ENCODE peak calls at places on chromosomes 13 and 19, in eight cellular contexts. H is IMR-90, U is PC-3, F is fibroblast of lung, I is GM12878, M is MM.1S, P is HepG2, Y is H1. R is an unnamed sample. For H3K4me1 and H3K36me3, the result is how much of the 10 kb centered on the place peaks cover.

GRCh38 chr13:73329355-73329754 is 270.6 kb downstream of the KLF5 start:
- DNase-seq in H (no peak), U (no peak), F (no peak), I (no peak), M (no peak), P (no peak), Y (no peak), R (no peak)

GRCh38 chr19:54206831-54207177 is 6.1 kb downstream of the RPS9 start:
- DNase-seq in H (no peak), U (no peak), F (no peak), I (no peak), M (no peak), P (no peak), Y (no peak), R (no peak)

GRCh38 chr13:32645854-32646253 is 59.6 kb downstream of the PDS5B start:
- DNase-seq in H (no peak), U (no peak), F (no peak), I (peak), M (peak), P (no peak), Y (no peak), R (no peak)

GRCh38 chr13:66888698-66889097 is 341.4 kb downstream of the PCDH9 start:
- DNase-seq in H (peak), U (no peak), F (peak), I (no peak), M (no peak), P (no peak), Y (no peak), R (no peak)

GRCh38 chr19:34687348-34687747 is 9.9 kb downstream of the ZNF302 start:
- DNase-seq in H (no peak), U (no peak), F (no peak), I (no peak), M (no peak), P (no peak), Y (no peak), R (no peak)

GRCh38 chr19:48551437-48552302 is at the start of gene SULT2B1:
- DNase-seq in H (no peak), U (peak), F (no peak), I (no peak), M (no peak), P (no peak), Y (no peak), R (no peak)

GRCh38 chr19:38830039-38830733 is 1.4 kb downstream of the ECH1 start:
- DNase-seq in H (peak), U (peak), F (peak), I (no peak), M (no peak), P (no peak), Y (no peak), R (no peak)

GRCh38 chr13:106498158-106498557 is 37.3 kb downstream of the EFNB2 start:
- DNase-seq in H (no peak), U (no peak), F (no peak), I (no peak), M (no peak), P (no peak), Y (no peak), R (no peak)

GRCh38 chr19:12834976-12835757 is 788 bp upstream of the RTBDN start:
- DNase-seq in H (no peak), U (peak), F (no peak), I (no peak), M (no peak), P (no peak), Y (no peak), R (peak)

GRCh38 chr13:78881746-78882145 is 222.8 kb upstream of the OBI1 start:
- DNase-seq in H (no peak), U (no peak), F (no peak), I (no peak), M (no peak), P (no peak), Y (no peak), R (no peak)

GRCh38 chr13:93259527-93260080 is 33.0 kb downstream of the GPC6 start:
- DNase-seq in H (peak), U (no peak), F (no peak), I (no peak), M (no peak), P (no peak), Y (no peak), R (no peak)

GRCh38 chr13:27643334-27644158 is 21.9 kb downstream of the POLR1D start:
- DNase-seq in H (no peak), U (no peak), F (no peak), I (no peak), M (no peak), P (no peak), Y (no peak), R (no peak)

GRCh38 chr19:33110201-33110910 is 21.6 kb upstream of the WDR88 start:
- DNase-seq in H (peak), U (no peak), F (peak), I (no peak), M (no peak), P (no peak), Y (no peak), R (peak)

GRCh38 chr19:23254141-23254910 is 4.1 kb upstream of the ZNF724 start:
- DNase-seq in H (no peak), U (no peak), F (no peak), I (no peak), M (no peak), P (no peak), Y (no peak), R (no peak)

GRCh38 chr13:41060723-41061074 is 610 bp upstream of the WBP4 start:
- DNase-seq in H (no peak), U (peak), F (no peak), I (peak), M (peak), P (peak), Y (peak), R (peak)

GRCh38 chr19:11286312-11286974 is 9.5 kb upstream of the TSPAN16 start:
- DNase-seq in H (peak), U (no peak), F (peak), I (no peak), M (no peak), P (no peak), Y (no peak), R (no peak)

GRCh38 chr19:16829822-16830289 is 658 bp downstream of the SIN3B start:
- DNase-seq in H (no peak), U (no peak), F (no peak), I (no peak), M (peak), P (no peak), Y (no peak), R (peak)

GRCh38 chr13:92074658-92075057 is 676.2 kb downstream of the GPC5 start:
- DNase-seq in H (no peak), U (peak), F (peak), I (no peak), M (peak), P (peak), Y (no peak), R (no peak)

GRCh38 chr13:45406421-45406820 is 11.8 kb downstream of the SLC25A30 start:
- DNase-seq in H (no peak), U (no peak), F (no peak), I (no peak), M (no peak), P (no peak), Y (no peak), R (no peak)

GRCh38 chr19:31354919-31355318 is 5.7 kb upstream of the TSHZ3 start:
- DNase-seq in H (no peak), U (no peak), F (no peak), I (no peak), M (no peak), P (no peak), Y (no peak), R (no peak)

GRCh38 chr13:105587786-105588185 is 947.7 kb downstream of the EFNB2 start:
- DNase-seq in H (peak), U (peak), F (no peak), I (no peak), M (no peak), P (no peak), Y (no peak), R (peak)

GRCh38 chr19:34253711-34254551 is 423 bp upstream of the GARRE1 start:
- DNase-seq in H (peak), U (peak), F (peak), I (no peak), M (no peak), P (peak), Y (peak), R (no peak)

GRCh38 chr19:29823581-29824330 is 12.0 kb downstream of the CCNE1 start:
- DNase-seq in H (no peak), U (no peak), F (no peak), I (no peak), M (no peak), P (no peak), Y (no peak), R (no peak)

GRCh38 chr13:64075543-64076271 is 2660.1 kb upstream of the PCDH20 start:
- DNase-seq in H (no peak), U (no peak), F (no peak), I (no peak), M (no peak), P (peak), Y (no peak), R (peak)

GRCh38 chr19:743168-743687 is 7.7 kb upstream of the MISP start:
- DNase-seq in H (no peak), U (no peak), F (peak), I (no peak), M (no peak), P (no peak), Y (no peak), R (no peak)

GRCh38 chr13:24073657-24074056 is 86.9 kb upstream of the SPATA13 start:
- DNase-seq in H (no peak), U (no peak), F (no peak), I (no peak), M (no peak), P (no peak), Y (no peak), R (no peak)

GRCh38 chr13:101204270-101205011 is 211.9 kb downstream of the NALCN start:
- DNase-seq in H (peak), U (no peak), F (peak), I (no peak), M (no peak), P (no peak), Y (no peak), R (peak)

GRCh38 chr19:15243236-15243957 is 11.1 kb upstream of the EPHX3 start:
- DNase-seq in H (no peak), U (no peak), F (no peak), I (no peak), M (no peak), P (no peak), Y (no peak), R (peak)

GRCh38 chr13:46389985-46390384 is 2.9 kb upstream of the RUBCNL start:
- DNase-seq in H (no peak), U (peak), F (peak), I (peak), M (peak), P (peak), Y (no peak), R (peak)

GRCh38 chr19:30371157-30371845 is 883 bp upstream of the ZNF536 start:
- DNase-seq in H (no peak), U (no peak), F (no peak), I (no peak), M (no peak), P (no peak), Y (no peak), R (no peak)

GRCh38 chr19:50252111-50252886 is 48.9 kb downstream of the MYH14 start:
- DNase-seq in H (no peak), U (peak), F (peak), I (no peak), M (no peak), P (no peak), Y (no peak), R (peak)

GRCh38 chr13:99916366-99917103 is 55.0 kb downstream of the ZIC5 start:
- DNase-seq in H (peak), U (peak), F (peak), I (peak), M (peak), P (peak), Y (no peak), R (peak)

GRCh38 chr13:112331675-112332074 is 44.5 kb upstream of the SPACA7 start:
- DNase-seq in H (no peak), U (no peak), F (no peak), I (no peak), M (no peak), P (no peak), Y (no peak), R (no peak)

DNA sequence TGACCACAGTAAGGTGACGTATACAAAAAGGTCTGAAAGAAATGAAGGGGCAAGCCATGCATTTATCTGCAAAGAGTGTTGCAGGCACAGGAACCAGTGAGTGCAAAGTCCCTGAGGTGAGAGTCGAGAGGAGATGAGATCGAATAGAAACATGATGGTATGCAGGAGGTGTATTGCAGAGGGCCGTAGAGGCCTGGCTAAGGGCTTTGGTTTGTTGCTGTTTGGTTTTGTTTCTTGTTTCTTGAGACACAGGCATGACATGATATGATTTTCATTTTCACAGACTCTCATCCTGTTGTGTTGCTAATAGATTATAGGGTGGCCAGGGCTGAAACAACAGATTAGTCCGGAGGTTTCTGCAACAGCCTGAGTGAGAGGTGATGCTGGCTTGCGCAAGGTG is 80.4 kb downstream of the HSPH1 start:
- DNase-seq in H (no peak), U (no peak), F (no peak), I (no peak), M (no peak), P (no peak), Y (no peak), R (no peak)
- H3K4me1 ChIP-seq in H (under half), U (under half), F (under half), I (under half), M (under half), P (under half), Y (under half), R (under half)

GRCh38 chr19:18144361-18144760 is 8.6 kb upstream of the PIK3R2 start:
- DNase-seq in H (no peak), U (no peak), F (no peak), I (no peak), M (no peak), P (no peak), Y (no peak), R (no peak)
- H3K36me3 ChIP-seq in H (under half), U (under half), F (under half), I (under half), M (under half), P (under half), Y (under half), R (under half)

GRCh38 chr13:102812616-102813287 is 13.8 kb downstream of the BIVM start:
- DNase-seq in H (peak), U (no peak), F (no peak), I (no peak), M (no peak), P (no peak), Y (no peak), R (peak)
- H3K4me2 ChIP-seq in H (peak), U (no peak), F (no peak), I (peak), M (peak), P (no peak), Y (no peak), R (peak)

DNA sequence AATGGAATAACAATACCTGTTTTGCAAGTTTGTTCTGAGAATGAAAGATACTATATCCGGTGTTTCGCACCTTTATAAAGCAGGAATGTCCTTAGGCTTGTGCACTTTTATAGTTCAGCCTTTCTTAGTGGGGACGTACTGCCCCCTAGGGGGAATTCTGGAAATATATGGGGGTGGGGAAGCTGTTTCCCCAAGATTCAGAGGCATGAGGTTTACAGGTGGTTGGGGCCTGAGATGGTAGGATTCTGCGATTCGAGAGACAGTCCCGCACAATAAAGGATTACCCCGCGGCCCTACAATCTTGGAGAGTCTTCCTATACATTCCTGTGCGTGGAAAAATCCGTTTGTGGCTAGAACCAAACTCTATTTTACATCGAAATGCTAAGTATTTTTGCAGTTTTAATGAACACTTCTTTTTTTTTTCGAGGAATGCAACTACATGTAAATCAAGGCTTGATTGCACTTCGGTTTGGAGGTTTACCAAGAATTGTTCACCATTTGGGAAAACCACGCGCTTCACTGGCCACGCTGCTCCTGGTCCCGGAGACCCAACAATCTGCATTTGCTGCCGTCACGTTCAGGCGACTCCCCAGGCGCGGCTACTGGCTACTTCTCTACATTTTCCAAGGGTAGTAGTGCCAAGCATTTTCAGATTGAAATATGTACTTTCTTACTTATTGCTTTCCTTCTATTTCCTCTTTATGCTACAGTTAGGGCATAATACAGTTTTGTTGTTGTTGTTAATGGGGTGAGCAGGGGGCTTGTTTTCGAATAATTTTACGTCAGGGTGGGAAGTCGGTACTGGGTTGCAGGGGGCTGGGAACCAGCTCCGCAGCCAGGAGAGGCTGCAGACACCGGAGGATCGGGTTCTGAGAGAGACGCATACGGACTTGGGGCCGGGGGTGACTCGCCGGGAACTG is 830 bp downstream of the NEK5 start:
- DNase-seq in H (peak), U (peak), F (peak), I (peak), M (peak), P (peak), Y (peak), R (peak)
- H3K4me1 ChIP-seq in H (under half), U (under half), F (under half), I (under half), M (under half), P (under half), Y (under half), R (under half)

DNA sequence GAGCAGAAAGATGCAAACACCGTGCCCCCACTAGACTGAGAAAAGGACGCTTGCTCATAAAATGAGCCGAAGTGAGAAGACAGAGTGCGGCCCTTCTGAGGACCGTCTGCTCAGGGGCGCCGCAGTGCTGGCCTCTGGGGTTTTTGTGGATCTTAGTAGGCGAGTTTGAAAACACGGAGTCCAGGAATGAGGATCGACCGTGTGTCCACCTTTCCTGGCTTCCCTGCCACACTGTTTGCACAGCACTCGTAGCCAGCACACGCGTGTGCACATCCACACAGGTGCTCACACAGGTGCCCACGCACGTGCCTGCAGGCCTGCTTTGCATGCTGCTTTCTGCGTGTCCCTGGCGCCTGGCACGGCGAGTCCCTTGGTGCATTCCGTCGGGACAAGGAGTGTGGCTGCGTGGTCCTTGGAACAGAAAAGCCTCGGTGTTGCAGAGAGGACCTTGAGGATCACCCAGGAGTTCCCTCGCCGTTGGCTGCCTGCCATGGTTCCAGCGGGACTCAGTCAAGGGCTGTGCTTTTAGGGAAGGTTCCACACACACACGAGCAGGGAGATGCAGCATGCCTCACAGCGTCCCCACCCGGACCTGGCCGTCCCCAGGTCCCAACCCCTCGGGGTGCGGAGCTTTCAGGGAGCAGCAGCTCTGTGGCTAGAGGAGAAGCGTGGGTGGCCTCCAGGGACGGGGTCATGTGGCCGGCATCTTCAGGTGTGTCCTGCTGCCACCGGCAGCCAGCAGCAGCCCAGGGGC is 10.1 kb upstream of the ZNF554 start:
- DNase-seq in H (no peak), U (no peak), F (no peak), I (no peak), M (no peak), P (no peak), Y (no peak), R (peak)
- H3K36me3 ChIP-seq in H (half or more), U (under half), F (under half), I (half or more), M (under half), P (half or more), Y (half or more), R (under half)

DNA sequence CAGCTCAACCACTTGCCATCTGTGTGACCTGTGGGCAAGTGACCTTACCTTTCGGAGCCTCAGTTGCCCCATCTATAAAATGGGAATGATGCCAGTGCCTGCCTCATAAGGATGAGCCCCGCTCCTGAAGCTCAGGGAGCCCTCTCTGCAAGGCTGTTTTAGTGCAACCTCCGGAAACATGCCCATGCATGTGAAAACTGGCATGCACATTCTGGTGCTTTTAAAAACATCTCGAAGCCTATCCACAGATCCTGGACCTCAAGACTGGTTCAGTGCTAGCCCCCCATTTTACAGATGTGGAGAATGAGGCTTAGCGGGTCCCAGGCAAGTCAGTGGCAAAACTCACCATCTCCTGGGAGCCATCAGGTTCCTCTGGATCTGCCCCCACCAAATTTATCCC is 5.6 kb downstream of the CADM4 start:
- DNase-seq in H (no peak), U (no peak), F (no peak), I (no peak), M (no peak), P (no peak), Y (no peak), R (no peak)
- H3K4me2 ChIP-seq in H (no peak), U (no peak), F (no peak), I (no peak), M (no peak), P (peak), Y (peak), R (peak)

R was measured in osteoblast.